ENCODE peak calls at places on chromosomes 6 and 20, in four cellular contexts. A is T-helper 17 cell; L is activated T-cell treated with anti-CD3 and anti-CD28 coated beads, Interleukin-2, amount 50 U/mL, for 4 hours; X is stimulated activated naive CD8-positive, alpha-beta T cell treated with anti-CD3 and anti-CD28 coated beads, Interleukin-15, Interleukin-2, amounts not matched to agents 100 U/mL and 50 U/mL, for 24 hours. V is an unnamed sample.

GRCh38 chr20:38427655-38428023 is 7.5 kb downstream of the SNHG17 start:
- ATAC-seq in X (no peak), A (no peak), L (no peak), V (no peak)

GRCh38 chr6:125357515-125358256 is 55.9 kb upstream of the HDDC2 start:
- ATAC-seq in X (no peak), A (peak), L (no peak), V (peak)

GRCh38 chr6:77037439-77037838 is 425.9 kb downstream of the HTR1B start:
- ATAC-seq in L (no peak), A (no peak), X (no peak), V (no peak)

GRCh38 chr20:59726196-59726595 is 121.9 kb downstream of the PHACTR3 start:
- ATAC-seq in A (no peak), L (no peak), X (no peak), V (no peak)

GRCh38 chr20:21101453-21102251 is 4.5 kb downstream of the LINC00237 start:
- ATAC-seq in X (no peak), A (no peak), L (no peak), V (no peak)

GRCh38 chr6:17890309-17890708 is 97.1 kb downstream of the KIF13A start:
- ATAC-seq in X (no peak), L (no peak), A (no peak), V (no peak)

GRCh38 chr6:167704396-167704801 is 122.3 kb upstream of the AFDN start:
- ATAC-seq in X (no peak), A (no peak), L (no peak), V (no peak)

GRCh38 chr6:47111685-47112084 is 69.6 kb upstream of the ADGRF1 start:
- ATAC-seq in L (no peak), A (no peak), X (no peak), V (no peak)

GRCh38 chr20:41145821-41146620 is 8.7 kb downstream of the PLCG1 start:
- ATAC-seq in X (no peak), L (no peak), A (no peak), V (no peak)

GRCh38 chr20:49029203-49029602 is 16.9 kb upstream of the CSE1L start:
- ATAC-seq in A (no peak), L (no peak), X (no peak), V (no peak)

V was measured in stimulated activated memory B cell treated with anti-CD40 and anti-IgM and Interleukin-4, amounts not matched to agents 10 μg/mL and 1 μg/mL and 100 μg/mL, for 72 hours.